ENCODE peak calls at places on chromosomes 7 and 10, in eight cellular contexts. One of them, this sample, is unnamed.

GRCh38 chr7:148898845-148899474 is 14.9 kb upstream of the EZH2 start:
- DNase-seq in fibroblast of the aortic adventitia: no peak
- DNase-seq in occipital lobe: no peak
- DNase-seq in A549: no peak
- DNase-seq in lower leg skin: no peak
- DNase-seq in NCI-H2081 treated with DMSO at 0.1 percent for 48 hours: no peak
- DNase-seq in endodermal cell: peak; percentile 65
- DNase-seq in naive B cell: no peak
- DNase-seq in this sample: no peak

GRCh38 chr10:112622786-112623185 is 175.8 kb downstream of the VTI1A start:
- DNase-seq in naive B cell: no peak
- DNase-seq in A549: no peak
- DNase-seq in endodermal cell: no peak
- DNase-seq in lower leg skin: no peak
- DNase-seq in fibroblast of the aortic adventitia: peak; percentile 63
- DNase-seq in NCI-H2081 treated with DMSO at 0.1 percent for 48 hours: no peak
- DNase-seq in occipital lobe: no peak
- DNase-seq in this sample: no peak

GRCh38 chr10:69807696-69808095 is 6.0 kb downstream of the COL13A1 start:
- DNase-seq in endodermal cell: no peak
- DNase-seq in A549: no peak
- DNase-seq in lower leg skin: no peak
- DNase-seq in fibroblast of the aortic adventitia: peak; percentile 64
- DNase-seq in occipital lobe: no peak
- DNase-seq in NCI-H2081 treated with DMSO at 0.1 percent for 48 hours: no peak
- DNase-seq in naive B cell: no peak
- DNase-seq in this sample: no peak

GRCh38 chr7:81770823-81771222 is 976 bp upstream of the HGF start:
- DNase-seq in lower leg skin: no peak
- DNase-seq in NCI-H2081 treated with DMSO at 0.1 percent for 48 hours: no peak
- DNase-seq in occipital lobe: no peak
- DNase-seq in A549: no peak
- DNase-seq in naive B cell: no peak
- DNase-seq in fibroblast of the aortic adventitia: no peak
- DNase-seq in endodermal cell: no peak
- DNase-seq in this sample: no peak

GRCh38 chr10:130771491-130771890 is 540.0 kb downstream of the TCERG1L start:
- DNase-seq in endodermal cell: no peak
- DNase-seq in fibroblast of the aortic adventitia: no peak
- DNase-seq in A549: no peak
- DNase-seq in NCI-H2081 treated with DMSO at 0.1 percent for 48 hours: no peak
- DNase-seq in naive B cell: no peak
- DNase-seq in lower leg skin: peak; percentile 56
- DNase-seq in occipital lobe: no peak
- DNase-seq in this sample: no peak

GRCh38 chr10:93152136-93152535 is 78.4 kb downstream of the CYP26A1 start:
- DNase-seq in occipital lobe: no peak
- DNase-seq in lower leg skin: no peak
- DNase-seq in naive B cell: no peak
- DNase-seq in A549: no peak
- DNase-seq in endodermal cell: no peak
- DNase-seq in fibroblast of the aortic adventitia: peak; percentile 82
- DNase-seq in NCI-H2081 treated with DMSO at 0.1 percent for 48 hours: no peak
- DNase-seq in this sample: no peak

GRCh38 chr10:3622427-3622826 is 162.6 kb downstream of the KLF6 start:
- DNase-seq in A549: no peak
- DNase-seq in fibroblast of the aortic adventitia: no peak
- DNase-seq in endodermal cell: no peak
- DNase-seq in NCI-H2081 treated with DMSO at 0.1 percent for 48 hours: no peak
- DNase-seq in naive B cell: no peak
- DNase-seq in lower leg skin: no peak
- DNase-seq in occipital lobe: no peak
- DNase-seq in this sample: no peak

GRCh38 chr10:131785121-131785460 is 115.7 kb upstream of the PPP2R2D start:
- DNase-seq in occipital lobe: no peak
- DNase-seq in lower leg skin: peak; percentile 83
- DNase-seq in naive B cell: no peak
- DNase-seq in endodermal cell: peak; percentile 39
- DNase-seq in NCI-H2081 treated with DMSO at 0.1 percent for 48 hours: no peak
- DNase-seq in fibroblast of the aortic adventitia: no peak
- DNase-seq in A549: no peak
- DNase-seq in this sample: no peak

This sample was measured in NCI-H1417 treated with DMSO at 0.1 percent for 48 hours.